ENCODE peak calls at places on chromosomes 7 and 10, in four cellular contexts. E, U, C and O are unnamed samples.

GRCh38 chr10:100970914-100971811 is 1.9 kb downstream of the SEMA4G start:
- DNase-seq in U (no peak), C (no peak), E (no peak), O (no peak)

GRCh38 chr7:149690688-149691446 is 82.5 kb downstream of the ZNF467 start:
- DNase-seq in E (no peak), U (no peak), C (no peak), O (no peak)

GRCh38 chr10:101237080-101237817 is 8.0 kb upstream of the LBX1 start:
- DNase-seq in U (no peak), C (no peak), E (peak), O (no peak)

GRCh38 chr10:113053881-113054280 is 103.8 kb downstream of the TCF7L2 start:
- DNase-seq in U (no peak), E (no peak), C (no peak), O (no peak)

GRCh38 chr10:67772894-67773511 is 65.0 kb downstream of the DNAJC12 start:
- DNase-seq in U (no peak), C (no peak), E (peak), O (no peak)

GRCh38 chr7:35250941-35251340 is 3.0 kb downstream of the TBX20 start:
- DNase-seq in E (no peak), U (no peak), C (no peak), O (no peak)

GRCh38 chr10:13567030-13567429 is 19.7 kb upstream of the PRPF18 start:
- DNase-seq in E (no peak), C (no peak), U (no peak), O (no peak)

GRCh38 chr10:69734797-69735468 is 66.8 kb upstream of the COL13A1 start:
- DNase-seq in C (peak), U (peak), E (no peak), O (no peak)

GRCh38 chr10:127926455-127926854 is 19.6 kb downstream of the PTPRE start:
- DNase-seq in U (no peak), C (no peak), E (no peak), O (no peak)

GRCh38 chr10:12279281-12279680 is 70.1 kb upstream of the CAMK1D start:
- DNase-seq in U (no peak), C (peak), E (no peak), O (no peak)

GRCh38 chr7:438916-439315 is 80.7 kb downstream of the PDGFA start:
- DNase-seq in E (no peak), U (no peak), C (no peak), O (peak)

GRCh38 chr10:83516788-83517187 is 622.5 kb upstream of the GHITM start:
- DNase-seq in C (no peak), E (no peak), U (no peak), O (no peak)

GRCh38 chr10:97771055-97771811 is 566 bp downstream of the SFRP5 start:
- DNase-seq in E (no peak), C (no peak), U (peak), O (peak)

GRCh38 chr10:69472544-69472943 is 21.3 kb downstream of the TSPAN15 start:
- DNase-seq in E (no peak), C (no peak), U (no peak), O (no peak)

GRCh38 chr10:89283174-89283987 is 18.5 kb upstream of the IFIT2 start:
- DNase-seq in C (no peak), U (no peak), E (no peak), O (no peak)

GRCh38 chr7:105621617-105622016 is 40.3 kb upstream of the EFCAB10 start:
- DNase-seq in U (no peak), C (no peak), E (no peak), O (no peak)